ENCODE peak calls at places on chromosomes 11 and 22, in ten cellular contexts. F is GM13976; K is ascending aorta; G is cardiac fibroblast; X is ovary; W is HFF-Myc; C is CD8-positive, alpha-beta T cell; H is choroid plexus epithelial cell; D is AG10803; M is upper lobe of right lung. E is an unnamed sample.
A peak's percentile ranks its signal among the peaks of the same experiment; 100 is the strongest.

GRCh38 chr11:58011771-58012170 is 11.9 kb upstream of the OR9Q1 start:
- DNase-seq in F (no peak), K (no peak), G (no peak), X (no peak), W (no peak), C (no peak), H (no peak), D (no peak), M (no peak), E (no peak)

GRCh38 chr22:46910624-46911023 is 148.2 kb downstream of the TBC1D22A start:
- DNase-seq in F (no peak), K (no peak), G (no peak), X (no peak), W (no peak), C (no peak), H (no peak), D (no peak), M (peak; percentile 43), E (no peak)

GRCh38 chr11:63919267-63920125 is 2.5 kb upstream of the RCOR2 start:
- DNase-seq in F (peak; percentile 37), K (no peak), G (peak; percentile 19), X (no peak), W (no peak), C (no peak), H (no peak), D (no peak), M (no peak), E (peak; percentile 17)

GRCh38 chr22:26106412-26106811 is 62.9 kb upstream of the SEZ6L start:
- DNase-seq in F (no peak), K (no peak), G (no peak), X (no peak), W (no peak), C (no peak), H (no peak), D (no peak), M (no peak), E (no peak)

GRCh38 chr11:86775342-86775741 is 25.0 kb upstream of the PRSS23 start:
- DNase-seq in F (no peak), K (no peak), G (no peak), X (no peak), W (no peak), C (no peak), H (no peak), D (no peak), M (no peak), E (no peak)

GRCh38 chr11:34002420-34002819 is 49.1 kb upstream of the CAPRIN1 start:
- DNase-seq in F (no peak), K (no peak), G (no peak), X (no peak), W (no peak), C (no peak), H (no peak), D (no peak), M (no peak), E (peak; percentile 57)

GRCh38 chr22:49959782-49960158 is 802 bp upstream of the PIM3 start:
- DNase-seq in F (no peak), K (no peak), G (peak; percentile 49), X (peak; percentile 74), W (no peak), C (peak; percentile 42), H (peak; percentile 15), D (peak; percentile 18), M (no peak), E (peak; percentile 68)

GRCh38 chr11:47617417-47617809 is 23.2 kb upstream of the C1QTNF4 start:
- DNase-seq in F (no peak), K (no peak), G (peak; percentile 69), X (no peak), W (no peak), C (no peak), H (peak; percentile 84), D (peak; percentile 65), M (no peak), E (no peak)

GRCh38 chr11:12198261-12198925 is 88.0 kb downstream of the MICAL2 start:
- DNase-seq in F (no peak), K (peak; percentile 61), G (no peak), X (no peak), W (no peak), C (no peak), H (no peak), D (no peak), M (peak; percentile 60), E (no peak)

GRCh38 chr11:12196335-12196734 is 85.9 kb downstream of the MICAL2 start:
- DNase-seq in F (no peak), K (peak; percentile 42), G (no peak), X (no peak), W (no peak), C (no peak), H (no peak), D (no peak), M (no peak), E (no peak)

GRCh38 chr11:21806508-21806907 is 386.4 kb upstream of the ANO5 start:
- DNase-seq in F (no peak), K (no peak), G (no peak), X (no peak), W (no peak), C (no peak), H (no peak), D (no peak), M (no peak), E (no peak)

GRCh38 chr11:57336111-57336666 is 497 bp upstream of the SSRP1 start:
- DNase-seq in F (no peak), K (no peak), G (no peak), X (peak; percentile 24), W (no peak), C (peak; percentile 62), H (no peak), D (no peak), M (no peak), E (no peak)

GRCh38 chr22:23243006-23243573 is 62.8 kb downstream of the BCR start:
- DNase-seq in F (peak; percentile 74), K (no peak), G (no peak), X (no peak), W (no peak), C (peak; percentile 79), H (no peak), D (no peak), M (no peak), E (no peak)

GRCh38 chr11:66045177-66045639 is 3.8 kb downstream of the GAL3ST3 start:
- DNase-seq in F (peak; percentile 92), K (peak; percentile 82), G (peak; percentile 80), X (peak; percentile 77), W (no peak), C (peak; percentile 82), H (peak; percentile 87), D (peak; percentile 68), M (peak; percentile 86), E (peak; percentile 87)

DNA sequence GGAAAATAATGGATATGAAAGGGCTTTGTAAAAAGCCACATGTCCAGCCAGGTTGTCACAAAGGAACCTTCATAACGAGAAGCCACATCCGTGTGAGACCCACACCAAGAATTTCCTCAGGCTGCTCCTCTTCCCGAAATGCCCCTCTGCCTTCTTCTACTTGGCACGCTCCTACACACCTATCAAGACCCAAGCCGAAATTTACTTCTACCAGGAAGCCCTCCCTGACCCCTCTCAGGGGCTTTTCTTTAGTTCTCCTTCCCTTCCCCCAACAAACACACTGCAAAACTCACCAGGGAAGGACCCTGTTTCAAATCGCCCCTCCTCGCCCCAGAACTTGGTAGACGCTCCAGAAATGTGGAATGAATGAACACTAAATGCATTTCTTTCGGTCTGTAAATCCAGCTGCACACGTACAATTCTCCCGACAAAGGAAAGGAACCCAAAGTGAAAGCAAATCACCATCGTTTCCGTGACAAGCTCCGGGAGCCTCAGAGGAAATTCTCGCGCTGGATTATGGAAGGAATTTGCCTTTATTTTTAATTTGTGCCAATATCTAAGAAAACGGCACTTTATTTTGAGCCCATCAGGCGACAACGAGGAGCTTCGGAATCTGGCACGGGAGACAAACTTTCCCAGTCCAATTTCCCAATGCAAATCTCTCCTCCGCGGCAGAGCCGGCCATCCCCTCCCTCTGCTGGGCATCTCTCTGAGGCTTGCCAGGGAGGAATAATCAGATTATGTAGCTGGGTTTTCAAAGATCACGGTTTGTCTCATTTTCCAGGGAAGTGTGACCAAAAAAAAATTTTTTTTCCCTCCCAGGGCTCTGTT is 13.2 kb upstream of the SHISAL1 start:
- DNase-seq in F (no peak), K (no peak), G (peak; percentile 56), X (no peak), W (peak; percentile 9), C (no peak), H (peak; percentile 68), D (peak; percentile 54), M (no peak), E (no peak)
- TF ChIP-seq CTCF in F (no peak), K (no peak), G (peak; percentile 50), X (peak; percentile 18), W (no peak), C (no peak), H (peak; percentile 72), D (peak; percentile 56), M (peak; percentile 13), E (no peak)

DNA sequence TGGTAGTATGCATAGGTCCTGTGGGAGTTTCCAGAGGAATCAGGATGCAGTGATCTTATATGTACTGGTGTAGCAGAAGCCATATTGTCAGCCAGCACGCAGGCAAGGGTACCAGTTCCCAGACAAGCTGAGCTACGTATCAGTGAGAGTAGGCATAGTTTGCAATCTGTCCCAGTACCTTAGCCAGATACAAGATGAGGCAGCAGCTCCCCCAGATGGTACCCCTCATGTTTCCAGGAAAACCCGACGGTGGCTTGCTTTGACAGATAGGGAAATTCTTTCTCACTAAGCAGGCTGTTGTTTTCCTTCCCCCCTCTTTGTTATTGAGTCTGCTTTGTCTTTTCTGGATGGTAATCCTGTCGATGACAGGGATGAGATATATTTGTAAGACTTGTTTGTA is 109.7 kb upstream of the RRM1 start:
- DNase-seq in F (no peak), K (no peak), G (peak; percentile 15), X (peak; percentile 44), W (no peak), C (peak; percentile 54), H (peak; percentile 61), D (no peak), M (no peak), E (no peak)
- TF ChIP-seq CTCF in F (no peak), K (no peak), G (no peak), X (peak; percentile 13), W (no peak), C (peak; percentile 21), H (peak; percentile 52), D (peak; percentile 23), M (no peak), E (no peak)

GRCh38 chr11:83801799-83802198 is 515.6 kb upstream of the CCDC90B start:
- DNase-seq in F (no peak), K (no peak), G (no peak), X (no peak), W (no peak), C (no peak), H (no peak), D (no peak), M (no peak), E (no peak)
- TF ChIP-seq CTCF in F (no peak), K (no peak), G (peak; percentile 21), X (no peak), W (peak; percentile 14), C (no peak), H (peak; percentile 38), D (peak; percentile 29), M (peak; percentile 8), E (no peak)

DNA sequence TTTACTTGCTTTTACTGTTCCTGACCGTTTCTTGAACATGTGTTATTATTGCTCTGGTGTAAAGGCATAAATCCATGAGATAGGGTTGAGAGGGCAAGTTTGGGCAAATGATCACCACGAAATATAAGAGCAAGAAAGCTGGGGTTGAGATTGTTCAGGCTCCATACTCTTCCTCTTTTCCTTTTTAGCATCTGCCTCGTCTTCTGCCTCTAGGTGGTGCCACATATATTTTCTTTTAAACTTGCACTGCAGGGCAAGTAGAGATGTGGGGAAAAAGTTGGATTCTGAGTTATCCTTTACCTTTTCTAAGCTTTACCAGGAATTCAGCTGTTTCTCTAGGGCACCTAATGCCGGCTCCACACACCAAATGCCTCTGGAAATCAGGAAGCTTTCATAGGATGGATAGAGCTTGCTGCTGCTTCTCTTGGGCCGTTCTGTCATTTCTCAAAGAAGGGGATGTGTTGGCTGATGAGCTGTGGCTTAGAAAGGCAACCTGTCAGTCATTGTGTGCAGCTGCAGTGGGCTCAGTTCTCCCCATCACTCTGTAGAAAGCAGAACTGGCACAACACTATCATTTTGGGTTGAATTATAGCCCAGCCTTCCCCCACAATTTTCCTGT is 98.2 kb downstream of the LDLRAD3 start:
- DNase-seq in F (peak; percentile 34), K (no peak), G (peak; percentile 47), X (no peak), W (no peak), C (no peak), H (peak; percentile 48), D (peak; percentile 22), M (no peak), E (peak; percentile 6)
- TF ChIP-seq CTCF in F (peak; percentile 38), K (no peak), G (peak; percentile 71), X (no peak), W (peak; percentile 32), C (no peak), H (peak; percentile 73), D (peak; percentile 71), M (peak; percentile 47), E (peak; percentile 33)